ENCODE peak calls at places on chromosomes 13 and 19, in four cellular contexts. M, F, K and V are unnamed samples.

GRCh38 chr19:10701955-10702307 is 692 bp downstream of the QTRT1 start:
- DNase-seq in M (no peak), F (no peak), K (peak; percentile 40), V (peak; percentile 40)

GRCh38 chr13:31538067-31539042 is 201.0 kb upstream of the RXFP2 start:
- DNase-seq in M (peak; percentile 36), F (no peak), K (peak; percentile 5), V (peak; percentile 25)

GRCh38 chr19:38710928-38711725 is 33.1 kb downstream of the CAPN12 start:
- DNase-seq in M (peak; percentile 33), F (no peak), K (no peak), V (peak; percentile 61)

GRCh38 chr13:108003626-108004025 is 211.7 kb downstream of the LIG4 start:
- DNase-seq in M (no peak), F (peak; percentile 23), K (no peak), V (no peak)

GRCh38 chr13:19591864-19592263 is 30.5 kb upstream of the TPTE2 start:
- DNase-seq in M (no peak), F (no peak), K (no peak), V (no peak)

GRCh38 chr19:46147791-46148288 is at the start of gene IGFL2:
- DNase-seq in M (peak; percentile 62), F (no peak), K (no peak), V (no peak)

GRCh38 chr13:110047511-110047910 is 259.4 kb downstream of the COL4A1 start:
- DNase-seq in M (peak; percentile 99), F (no peak), K (no peak), V (peak; percentile 81)

GRCh38 chr19:11377237-11377636 is 2.8 kb downstream of the SWSAP1 start:
- DNase-seq in M (peak; percentile 89), F (no peak), K (no peak), V (peak; percentile 78)